ENCODE peak calls at places on chromosomes 7 and 10, in ten cellular contexts. T is HFF-Myc; P is upper lobe of left lung; Y is BJ; F is CD4-positive, CD25-positive, alpha-beta regulatory T cell; W is neural progenitor cell; H is pancreas; I is MG63; A is IMR-90; V is kidney. O is an unnamed sample.

GRCh38 chr7:87702326-87702725 is 74.1 kb downstream of the RUNDC3B start:
- DNase-seq in F (no peak), V (no peak), A (peak), H (no peak), P (no peak), Y (peak), I (peak), T (no peak), W (no peak), O (peak)

GRCh38 chr10:117112220-117112619 is 25.9 kb downstream of the VAX1 start:
- DNase-seq in F (no peak), I (no peak), Y (no peak), P (no peak), W (no peak), A (no peak), H (no peak), V (no peak), T (no peak), O (no peak)

GRCh38 chr10:77842652-77843212 is 83.8 kb downstream of the DLG5 start:
- DNase-seq in A (no peak), I (no peak), W (no peak), T (no peak), P (no peak), H (no peak), F (no peak), Y (no peak), V (peak), O (no peak)

GRCh38 chr10:131630772-131631258 is 270.0 kb upstream of the PPP2R2D start:
- DNase-seq in F (no peak), H (no peak), I (no peak), W (no peak), Y (no peak), T (no peak), V (no peak), A (no peak), P (no peak), O (no peak)

GRCh38 chr7:140551334-140552239 is 72.3 kb upstream of the MKRN1 start:
- DNase-seq in I (no peak), H (no peak), T (no peak), V (no peak), P (no peak), F (no peak), W (no peak), Y (no peak), A (no peak), O (no peak)

GRCh38 chr7:159015081-159015893 is 129.4 kb downstream of the VIPR2 start:
- DNase-seq in P (no peak), Y (no peak), H (peak), F (no peak), W (no peak), I (peak), V (peak), A (no peak), T (no peak), O (peak)

GRCh38 chr10:49281461-49281860 is 17.5 kb upstream of the C10orf71 start:
- DNase-seq in P (no peak), I (no peak), T (no peak), W (peak), H (no peak), V (no peak), F (no peak), Y (no peak), A (no peak), O (no peak)

GRCh38 chr10:52106895-52107294 is 207.2 kb upstream of the DKK1 start:
- DNase-seq in T (no peak), I (no peak), V (no peak), P (no peak), W (peak), H (no peak), Y (no peak), F (no peak), A (peak), O (no peak)

GRCh38 chr10:75616874-75617478 is 185.6 kb downstream of the LRMDA start:
- DNase-seq in F (no peak), T (no peak), W (no peak), H (no peak), V (no peak), Y (no peak), I (no peak), A (no peak), P (no peak), O (no peak)

GRCh38 chr7:115476666-115477065 is 553.9 kb downstream of the TFEC start:
- DNase-seq in Y (no peak), F (no peak), A (no peak), P (no peak), H (no peak), I (no peak), T (no peak), W (peak), V (peak), O (peak)
- H3K4me3 ChIP-seq in Y (no peak), F (no peak), A (peak), P (peak), H (peak), I (peak), T (peak), W (peak), V (peak), O (peak)

GRCh38 chr10:22332116-22332692 is 11.3 kb downstream of the BMI1 start:
- DNase-seq in Y (no peak), T (no peak), P (no peak), F (no peak), H (no peak), W (peak), V (no peak), I (no peak), A (no peak), O (no peak)
- H3K4me3 ChIP-seq in Y (no peak), T (no peak), P (no peak), F (peak), H (no peak), W (no peak), V (no peak), I (no peak), A (no peak), O (no peak)

GRCh38 chr10:21519327-21519933 is 6.1 kb downstream of the SKIDA1 start:
- DNase-seq in A (no peak), I (no peak), H (no peak), F (no peak), T (no peak), W (peak), Y (no peak), V (no peak), P (no peak), O (peak)
- H3K4me3 ChIP-seq in A (peak), I (peak), H (peak), F (peak), T (peak), W (peak), Y (peak), V (peak), P (peak), O (peak)

GRCh38 chr7:96277921-96278320 is 44.0 kb downstream of the SLC25A13 start:
- DNase-seq in V (no peak), Y (no peak), T (no peak), P (no peak), W (no peak), H (no peak), I (no peak), F (no peak), A (no peak), O (no peak)
- H3K4me3 ChIP-seq in V (no peak), Y (no peak), T (no peak), P (no peak), W (no peak), H (no peak), I (no peak), F (no peak), A (no peak), O (no peak)

GRCh38 chr10:120475844-120476791 is 19.1 kb downstream of the PLPP4 start:
- DNase-seq in I (no peak), F (no peak), P (no peak), H (no peak), A (no peak), V (no peak), W (no peak), T (no peak), Y (no peak), O (no peak)
- H3K4me3 ChIP-seq in I (no peak), F (no peak), P (no peak), H (no peak), A (no peak), V (peak), W (no peak), T (no peak), Y (no peak), O (no peak)

GRCh38 chr7:47947355-47947749 is 914 bp downstream of the PKD1L1 start:
- DNase-seq in F (no peak), T (no peak), A (no peak), Y (no peak), H (no peak), V (no peak), I (no peak), P (no peak), W (no peak), O (no peak)
- H3K4me3 ChIP-seq in F (no peak), T (no peak), A (no peak), Y (no peak), H (no peak), V (no peak), I (no peak), P (no peak), W (no peak), O (no peak)

GRCh38 chr10:22333667-22334282 is 11.5 kb upstream of the SPAG6 start:
- DNase-seq in F (no peak), H (no peak), V (no peak), W (peak), Y (no peak), I (no peak), P (peak), A (no peak), T (no peak), O (no peak)
- H3K4me3 ChIP-seq in F (peak), H (peak), V (no peak), W (peak), Y (no peak), I (no peak), P (peak), A (no peak), T (no peak), O (no peak)

GRCh38 chr10:68471586-68472408 is at the start of gene DNA2:
- DNase-seq in P (peak), T (peak), Y (peak), I (peak), F (peak), W (peak), H (peak), A (peak), V (peak), O (peak)

GRCh38 chr10:68471063-68471585 is 649 bp downstream of the DNA2 start:
- DNase-seq in F (no peak), A (no peak), Y (no peak), I (no peak), H (no peak), T (no peak), P (no peak), W (peak), V (no peak), O (no peak)

GRCh38 chr10:68474021-68474420 is 2.2 kb upstream of the DNA2 start:
- DNase-seq in F (no peak), A (no peak), V (no peak), H (no peak), W (no peak), Y (no peak), I (no peak), P (no peak), T (no peak), O (peak)

GRCh38 chr10:68469838-68470237 is 1.9 kb downstream of the DNA2 start:
- DNase-seq in W (no peak), V (no peak), T (no peak), A (no peak), H (no peak), P (no peak), Y (no peak), F (no peak), I (no peak), O (no peak)

GRCh38 chr10:68470300-68470699 is 1.5 kb downstream of the DNA2 start:
- DNase-seq in A (no peak), F (no peak), H (no peak), V (no peak), W (no peak), T (no peak), P (no peak), I (no peak), Y (no peak), O (no peak)
- H3K4me3 ChIP-seq in A (peak), F (peak), H (no peak), V (no peak), W (peak), T (peak), P (no peak), I (peak), Y (peak), O (peak)